ENCODE peak calls at places on chromosomes 2 and 18, in six cellular contexts. T is suprapubic skin, U is transverse colon, W is GM12878, Z is GM12892, F is K562. M is an unnamed sample.

GRCh38 chr2:86274265-86274917 is 63.0 kb downstream of the REEP1 start:
- DNase-seq in T (no peak), U (no peak), W (peak), Z (no peak), F (no peak), M (no peak)

GRCh38 chr18:54878057-54878661 is 49.9 kb downstream of the RAB27B start:
- DNase-seq in T (no peak), U (no peak), W (no peak), Z (no peak), F (no peak), M (no peak)

GRCh38 chr2:6845312-6845711 is 20.4 kb downstream of the CMPK2 start:
- DNase-seq in T (no peak), U (no peak), W (no peak), Z (no peak), F (peak), M (no peak)

GRCh38 chr2:240322231-240322955 is 113.1 kb upstream of the GPC1 start:
- DNase-seq in T (no peak), U (no peak), W (no peak), Z (no peak), F (no peak), M (no peak)

GRCh38 chr18:41144444-41144843 is 810.6 kb upstream of the PIK3C3 start:
- DNase-seq in T (no peak), U (no peak), W (no peak), Z (no peak), F (no peak), M (no peak)

GRCh38 chr2:113324684-113325160 is 46.0 kb upstream of the PAX8 start:
- DNase-seq in T (no peak), U (peak), W (no peak), Z (peak), F (peak), M (peak)

GRCh38 chr18:55790296-55790695 is 202.3 kb upstream of the TCF4 start:
- DNase-seq in T (no peak), U (no peak), W (no peak), Z (no peak), F (no peak), M (no peak)

GRCh38 chr18:47323158-47323557 is 71.7 kb upstream of the SKOR2 start:
- DNase-seq in T (no peak), U (no peak), W (no peak), Z (no peak), F (no peak), M (no peak)

GRCh38 chr2:232931636-232932035 is 61.6 kb downstream of the SNORC start:
- DNase-seq in T (no peak), U (no peak), W (no peak), Z (no peak), F (no peak), M (no peak)

GRCh38 chr18:2425426-2426317 is 145.6 kb downstream of the METTL4 start:
- DNase-seq in T (no peak), U (no peak), W (no peak), Z (no peak), F (no peak), M (no peak)

GRCh38 chr18:44464401-44465185 is 216.1 kb upstream of the SETBP1 start:
- DNase-seq in T (no peak), U (no peak), W (no peak), Z (no peak), F (no peak), M (no peak)

DNA sequence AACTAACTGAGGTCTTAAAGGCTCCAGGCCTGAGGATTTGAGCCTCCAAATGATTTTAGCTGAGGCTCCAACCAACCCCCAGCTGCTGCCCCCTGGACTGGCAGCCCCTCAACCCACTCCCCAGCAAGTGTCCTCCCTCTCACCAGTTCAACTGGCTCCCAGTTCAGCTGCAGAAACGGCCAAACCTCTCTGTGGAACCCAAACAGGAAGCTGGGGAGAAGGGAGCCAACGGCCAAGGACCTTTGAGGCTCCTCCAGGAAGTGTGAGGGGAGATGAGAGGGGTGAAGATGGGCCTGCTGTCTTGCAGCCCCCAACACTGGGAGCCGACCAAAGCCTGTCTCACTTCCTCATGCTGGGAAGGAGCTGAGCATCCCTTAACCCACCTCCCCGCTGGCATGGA is 24.9 kb downstream of the ZFP36L2 start:
- DNase-seq in T (no peak), U (no peak), W (no peak), Z (no peak), F (no peak), M (no peak)
- TF ChIP-seq POLR2A in T (no peak), U (no peak), W (no peak), Z (no peak), F (no peak), M (no peak)

GRCh38 chr2:68832161-68832869 is 38.9 kb downstream of the BMP10 start:
- DNase-seq in T (peak), U (peak), W (peak), Z (no peak), F (peak), M (peak)

GRCh38 chr2:68827681-68828080 is 43.5 kb downstream of the BMP10 start:
- DNase-seq in T (no peak), U (no peak), W (no peak), Z (no peak), F (no peak), M (no peak)

GRCh38 chr2:68828887-68829708 is 42.1 kb downstream of the BMP10 start:
- DNase-seq in T (peak), U (peak), W (no peak), Z (no peak), F (peak), M (peak)

GRCh38 chr2:68831688-68832087 is 39.5 kb downstream of the BMP10 start:
- DNase-seq in T (no peak), U (no peak), W (no peak), Z (no peak), F (no peak), M (no peak)

DNA sequence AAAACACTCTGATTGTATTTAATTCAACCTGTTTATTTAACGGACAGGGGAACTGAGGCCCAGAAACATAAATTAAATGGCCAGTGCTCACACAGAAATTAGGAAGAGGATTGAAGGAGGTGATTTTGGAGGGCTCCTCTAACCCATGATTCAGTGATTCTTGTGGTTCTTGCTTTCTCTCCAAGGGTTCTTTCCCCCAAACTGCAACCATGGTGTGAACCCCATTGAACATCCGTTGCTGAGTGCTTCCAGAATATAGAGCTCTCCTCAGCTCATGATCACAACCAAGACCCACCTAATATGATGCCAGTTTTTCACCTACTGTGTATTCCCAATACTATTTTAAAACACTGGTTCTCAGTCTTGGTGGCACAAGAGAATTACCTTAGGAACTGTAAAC is 41.4 kb downstream of the BMP10 start:
- DNase-seq in T (no peak), U (no peak), W (no peak), Z (no peak), F (no peak), M (no peak)
- TF ChIP-seq POLR2AphosphoS5 in T (no peak), U (no peak), W (no peak), Z (no peak), F (no peak), M (no peak)

GRCh38 chr2:231781798-231782726 is 980 bp upstream of the PDE6D start:
- DNase-seq in T (no peak), U (peak), W (peak), Z (no peak), F (no peak), M (no peak)
- TF ChIP-seq POLR2A in T (no peak), U (no peak), W (no peak), Z (no peak), F (no peak), M (no peak)

DNA sequence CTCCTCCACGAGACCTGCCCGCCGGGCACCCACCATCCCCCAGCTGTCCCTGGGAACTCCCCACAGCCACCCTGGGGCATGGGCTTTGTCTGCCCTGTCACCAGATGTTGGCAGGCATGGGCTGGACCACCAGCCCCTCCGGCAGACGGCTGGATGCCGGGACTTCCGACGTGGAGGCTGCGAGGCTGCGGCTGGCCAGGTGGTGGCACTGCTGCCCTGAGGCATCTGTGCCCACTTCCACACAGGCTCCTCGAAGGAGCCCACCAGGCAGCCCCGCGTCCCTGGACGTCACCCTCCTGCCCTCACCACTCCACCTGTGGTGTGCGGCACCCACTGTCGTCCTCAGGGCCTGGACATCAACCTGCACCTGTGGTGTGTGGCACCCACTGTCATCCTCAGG is 319.9 kb upstream of the SALL3 start:
- DNase-seq in T (no peak), U (no peak), W (no peak), Z (no peak), F (peak), M (no peak)
- TF ChIP-seq POLR2AphosphoS5 in T (no peak), U (no peak), W (no peak), Z (no peak), F (no peak), M (no peak)

DNA sequence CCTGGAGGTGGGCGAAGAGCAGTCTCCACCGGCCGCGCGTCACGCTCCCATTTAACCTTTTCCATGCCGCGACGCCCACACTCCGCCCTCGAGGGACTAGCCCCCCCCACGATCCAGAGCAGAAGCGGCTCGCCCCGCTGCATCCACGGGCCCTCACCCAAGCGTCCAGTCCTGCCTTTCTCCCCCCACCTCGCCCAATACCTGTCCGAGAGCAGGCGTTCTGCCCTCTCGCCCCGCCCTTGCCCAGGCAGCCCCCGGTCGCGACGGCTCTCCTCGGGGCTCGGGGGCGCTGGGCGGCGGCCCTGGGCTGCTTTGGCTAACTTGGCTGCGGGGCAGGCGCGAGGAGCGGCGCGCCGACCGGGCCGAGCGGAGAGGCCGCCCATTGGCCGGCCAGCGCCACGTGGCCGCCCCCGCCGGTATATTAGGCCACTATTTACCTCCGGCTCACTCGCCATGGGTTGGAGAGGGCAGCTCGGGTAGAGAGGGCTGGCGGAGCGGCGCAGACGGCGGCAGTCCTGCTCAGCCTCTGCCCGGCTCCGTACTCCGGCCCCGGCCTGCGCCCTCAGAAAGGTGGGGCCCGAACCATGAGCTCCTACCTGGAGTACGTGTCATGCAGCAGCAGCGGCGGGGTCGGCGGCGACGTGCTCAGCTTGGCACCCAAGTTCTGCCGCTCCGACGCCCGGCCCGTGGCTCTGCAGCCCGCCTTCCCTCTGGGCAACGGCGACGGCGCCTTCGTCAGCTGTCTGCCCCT is at the start of gene HOXD1:
- DNase-seq in T (peak), U (peak), W (no peak), Z (peak), F (peak), M (peak)
- TF ChIP-seq POLR2A in T (no peak), U (peak), W (no peak), Z (no peak), F (no peak), M (peak)

GRCh38 chr2:119756837-119757236 is 2.9 kb upstream of the PTPN4 start:
- DNase-seq in T (no peak), U (peak), W (no peak), Z (no peak), F (no peak), M (no peak)
- TF ChIP-seq POLR2AphosphoS5 in T (no peak), U (no peak), W (no peak), Z (no peak), F (no peak), M (no peak)

M was measured in upper lobe of left lung.